ENCODE peak calls at places on chromosome 2, in six cellular contexts. D is Calu3, V is fibroblast of gingiva, C is fibroblast of lung, L is pancreas, W is iris pigment epithelial cell. S is an unnamed sample.

GRCh38 chr2:189628817-189629552 is 32.3 kb upstream of the ASNSD1 start:
- DNase-seq in C (peak), L (no peak), V (no peak), D (no peak), W (peak), S (no peak)

GRCh38 chr2:26575836-26576564 is 65.2 kb downstream of the CIB4 start:
- DNase-seq in D (no peak), V (no peak), C (no peak), L (peak), W (no peak), S (no peak)

GRCh38 chr2:219434468-219434717 is 250 bp upstream of the SPEG start:
- DNase-seq in V (no peak), W (no peak), D (no peak), C (no peak), L (no peak), S (no peak)

GRCh38 chr2:86790828-86791561 is at the start of gene CD8A:
- DNase-seq in W (peak), V (no peak), C (peak), D (no peak), L (no peak), S (peak)

GRCh38 chr2:54629914-54630609 is 93.4 kb upstream of the EML6 start:
- DNase-seq in D (peak), C (no peak), W (peak), L (peak), V (peak), S (no peak)

GRCh38 chr2:147739531-147739930 is 105.3 kb upstream of the ACVR2A start:
- DNase-seq in V (no peak), L (no peak), C (no peak), D (no peak), W (peak), S (no peak)

GRCh38 chr2:239803102-239803763 is 221.9 kb downstream of the NDUFA10 start:
- DNase-seq in L (no peak), V (no peak), D (no peak), W (no peak), C (no peak), S (no peak)

GRCh38 chr2:231579560-231579959 is 13.1 kb upstream of the TEX44 start:
- DNase-seq in W (no peak), C (no peak), L (no peak), D (no peak), V (no peak), S (no peak)

GRCh38 chr2:96113367-96113677 is 3.0 kb downstream of the ADRA2B start:
- DNase-seq in L (peak), W (no peak), V (no peak), C (no peak), D (no peak), S (no peak)

GRCh38 chr2:43897492-43897891 is 58.7 kb downstream of the ABCG8 start:
- DNase-seq in C (no peak), V (no peak), L (no peak), D (no peak), W (no peak), S (no peak)

GRCh38 chr2:216283038-216283900 is 89.0 kb downstream of the MARCHF4 start:
- DNase-seq in W (no peak), L (no peak), V (no peak), C (no peak), D (peak), S (no peak)

GRCh38 chr2:207161247-207161646 is 4.5 kb downstream of the KLF7 start:
- DNase-seq in D (no peak), L (no peak), C (peak), W (peak), V (no peak), S (no peak)

GRCh38 chr2:85589982-85590791 is 5.4 kb upstream of the RNF181 start:
- DNase-seq in W (peak), D (no peak), V (peak), L (no peak), C (peak), S (no peak)

GRCh38 chr2:167939513-167940360 is 307.7 kb downstream of the STK39 start:
- DNase-seq in L (no peak), C (no peak), V (no peak), W (no peak), D (no peak), S (no peak)

GRCh38 chr2:181457741-181458425 is 697 bp downstream of the ITGA4 start:
- DNase-seq in V (peak), C (peak), D (no peak), W (peak), L (peak), S (peak)

GRCh38 chr2:201909348-201909747 is 103.0 kb downstream of the CDK15 start:
- DNase-seq in W (peak), L (no peak), V (peak), C (peak), D (no peak), S (no peak)

GRCh38 chr2:44169155-44169898 is 652 bp downstream of the PPM1B start:
- DNase-seq in C (peak), L (peak), V (peak), W (peak), D (peak), S (peak)

GRCh38 chr2:236554629-236555282 is 14.9 kb upstream of the ACKR3 start:
- DNase-seq in L (no peak), W (no peak), C (no peak), D (no peak), V (no peak), S (no peak)

GRCh38 chr2:151914989-151915628 is 86.9 kb upstream of the ARL5A start:
- DNase-seq in W (no peak), D (no peak), C (no peak), L (no peak), V (no peak), S (no peak)

GRCh38 chr2:183179156-183179555 is 54.9 kb downstream of the NUP35 start:
- DNase-seq in D (no peak), V (no peak), W (peak), C (no peak), L (no peak), S (no peak)

GRCh38 chr2:239913632-239914417 is 111.3 kb downstream of the NDUFA10 start:
- DNase-seq in W (no peak), L (peak), C (no peak), V (no peak), D (no peak), S (no peak)

GRCh38 chr2:140876015-140876414 is 1254.8 kb downstream of the LRP1B start:
- DNase-seq in C (no peak), W (no peak), D (no peak), V (no peak), L (no peak), S (no peak)

GRCh38 chr2:72148391-72148974 is 821 bp upstream of the CYP26B1 start:
- DNase-seq in W (no peak), V (no peak), C (no peak), L (peak), D (no peak), S (no peak)

GRCh38 chr2:144583741-144584453 is 64.0 kb upstream of the ZEB2 start:
- DNase-seq in L (no peak), D (no peak), W (peak), C (peak), V (peak), S (no peak)

GRCh38 chr2:238682536-238682935 is 165.3 kb upstream of the TWIST2 start:
- DNase-seq in V (no peak), C (no peak), D (no peak), W (no peak), L (peak), S (no peak)

GRCh38 chr2:7180641-7181370 is 263.6 kb downstream of the RNF144A start:
- DNase-seq in V (no peak), D (no peak), L (no peak), W (peak), C (no peak), S (no peak)

GRCh38 chr2:53515435-53516332 is 251.9 kb upstream of the CHAC2 start:
- DNase-seq in L (no peak), D (peak), C (no peak), V (no peak), W (no peak), S (no peak)